ENCODE peak calls at places on chromosomes 5 and 9, in eight cellular contexts. K, Q, X, D, S, V, B and O are unnamed samples.

GRCh38 chr9:86353591-86354047 is 591 bp downstream of the TUT7 start:
- DNase-seq in Q (peak; percentile 43), D (no peak), X (no peak), S (no peak), K (peak; percentile 64), B (peak; percentile 58), V (no peak), O (peak; percentile 55)

GRCh38 chr5:78972654-78973428 is 12.3 kb downstream of the ARSB start:
- DNase-seq in Q (no peak), D (peak; percentile 24), B (peak; percentile 32), X (no peak), V (no peak), K (no peak), S (no peak), O (peak; percentile 21)

GRCh38 chr9:9003184-9003583 is 1203.6 kb upstream of the DMAC1 start:
- DNase-seq in B (peak; percentile 42), V (peak; percentile 57), S (no peak), Q (peak; percentile 48), X (peak; percentile 3), K (no peak), D (peak; percentile 13), O (no peak)

GRCh38 chr5:150104550-150104870 is 18.2 kb upstream of the CSF1R start:
- DNase-seq in V (no peak), Q (no peak), X (no peak), K (no peak), S (no peak), B (no peak), D (no peak), O (no peak)

GRCh38 chr5:4108690-4109089 is 513.1 kb downstream of the IRX1 start:
- DNase-seq in D (no peak), B (no peak), K (no peak), V (no peak), Q (no peak), X (no peak), S (no peak), O (no peak)

GRCh38 chr9:120868676-120869359 is 8.2 kb downstream of the PHF19 start:
- DNase-seq in Q (peak; percentile 99), D (peak; percentile 97), B (peak; percentile 97), X (peak; percentile 98), S (peak; percentile 100), K (peak; percentile 99), V (peak; percentile 100), O (peak; percentile 98)

GRCh38 chr5:43400082-43400481 is 12.1 kb downstream of the CCL28 start:
- DNase-seq in X (no peak), Q (no peak), B (no peak), K (no peak), V (no peak), S (no peak), D (no peak), O (peak; percentile 39)

GRCh38 chr5:72956324-72957140 is 691 bp downstream of the FCHO2 start:
- DNase-seq in S (peak; percentile 89), Q (peak; percentile 53), K (peak; percentile 57), X (peak; percentile 59), V (peak; percentile 76), D (peak; percentile 42), B (peak; percentile 73), O (peak; percentile 77)

GRCh38 chr9:112443200-112443599 is 43.4 kb upstream of the KIAA1958 start:
- DNase-seq in S (no peak), K (peak; percentile 28), Q (peak; percentile 45), B (no peak), X (peak; percentile 23), V (no peak), D (no peak), O (peak; percentile 49)

GRCh38 chr5:138844812-138845513 is 30.2 kb downstream of the LRRTM2 start:
- DNase-seq in B (no peak), V (no peak), D (no peak), X (no peak), K (peak; percentile 82), S (no peak), Q (no peak), O (peak; percentile 92)

GRCh38 chr9:88536951-88537742 is 2.2 kb downstream of the NXNL2 start:
- DNase-seq in X (peak; percentile 29), D (peak; percentile 47), V (no peak), B (no peak), K (no peak), S (peak; percentile 33), Q (no peak), O (no peak)

GRCh38 chr5:170287532-170287931 is 10.0 kb downstream of the LCP2 start:
- DNase-seq in V (no peak), B (no peak), D (peak; percentile 82), S (no peak), X (no peak), Q (no peak), K (no peak), O (no peak)

GRCh38 chr5:122478741-122479459 is 166.9 kb downstream of the SNCAIP start:
- DNase-seq in X (peak; percentile 71), V (no peak), K (peak; percentile 93), S (no peak), D (no peak), B (peak; percentile 55), Q (no peak), O (no peak)

GRCh38 chr9:32554107-32554506 is 1.7 kb upstream of the TOPORS start:
- DNase-seq in S (no peak), K (no peak), Q (no peak), V (no peak), B (no peak), X (no peak), D (no peak), O (peak; percentile 11)

GRCh38 chr5:95846554-95847260 is 24.2 kb upstream of the GLRX start:
- DNase-seq in X (peak; percentile 76), B (peak; percentile 83), S (no peak), K (peak; percentile 91), V (peak; percentile 87), D (peak; percentile 59), Q (peak; percentile 81), O (peak; percentile 83)

GRCh38 chr5:34530637-34531036 is 125.5 kb upstream of the RAI14 start:
- DNase-seq in K (no peak), V (no peak), B (no peak), S (no peak), X (no peak), D (no peak), Q (no peak), O (no peak)

GRCh38 chr5:107415762-107416161 is 255.0 kb downstream of the EFNA5 start:
- DNase-seq in K (no peak), Q (no peak), S (no peak), B (no peak), X (no peak), D (no peak), V (no peak), O (no peak)

GRCh38 chr9:6545017-6545691 is 100.4 kb downstream of the GLDC start:
- DNase-seq in K (no peak), S (no peak), D (no peak), X (peak; percentile 57), Q (no peak), V (no peak), B (no peak), O (no peak)

GRCh38 chr5:71582945-71583584 is 4.1 kb upstream of the MCCC2 start:
- DNase-seq in D (no peak), V (no peak), S (no peak), K (no peak), Q (no peak), B (no peak), X (no peak), O (no peak)

GRCh38 chr5:14131855-14132503 is 11.2 kb upstream of the TRIO start:
- DNase-seq in D (no peak), B (no peak), X (no peak), V (no peak), S (no peak), K (no peak), Q (no peak), O (no peak)

GRCh38 chr5:177362871-177363507 is 5.3 kb downstream of the RGS14 start:
- DNase-seq in S (peak; percentile 89), D (peak; percentile 64), X (peak; percentile 47), B (peak; percentile 82), Q (peak; percentile 87), V (peak; percentile 90), K (peak; percentile 85), O (peak; percentile 70)

GRCh38 chr5:78985407-78986223 is 505 bp upstream of the ARSB start:
- DNase-seq in Q (peak; percentile 63), K (no peak), D (peak; percentile 37), S (peak; percentile 81), V (peak; percentile 45), B (peak; percentile 57), X (peak; percentile 68), O (peak; percentile 75)

GRCh38 chr5:132445930-132446329 is 44.6 kb downstream of the IRF1 start:
- DNase-seq in X (no peak), V (no peak), Q (no peak), B (no peak), S (no peak), D (no peak), K (peak; percentile 82), O (no peak)
- H3K27ac ChIP-seq in X (no peak overlapping the region), V (no peak overlapping the region), Q (no peak overlapping the region), B (peak overlapping the region; percentile 12), S (peak overlapping the region; percentile 54), D (peak overlapping the region; percentile 36), K (peak overlapping the region; percentile 80), O (peak overlapping the region; percentile 48)

GRCh38 chr5:100900796-100901731 is 2.0 kb downstream of the ST8SIA4 start:
- DNase-seq in D (no peak), B (peak; percentile 70), Q (peak; percentile 88), K (peak; percentile 47), V (peak; percentile 91), S (peak; percentile 97), X (peak; percentile 65), O (peak; percentile 74)
- H3K27ac ChIP-seq in D (no peak overlapping the region), B (peak overlapping the region; percentile 14), Q (no peak overlapping the region), K (no peak overlapping the region), V (peak overlapping the region; percentile 81), S (peak overlapping the region; percentile 94), X (peak overlapping the region; percentile 79), O (no peak overlapping the region)

DNA sequence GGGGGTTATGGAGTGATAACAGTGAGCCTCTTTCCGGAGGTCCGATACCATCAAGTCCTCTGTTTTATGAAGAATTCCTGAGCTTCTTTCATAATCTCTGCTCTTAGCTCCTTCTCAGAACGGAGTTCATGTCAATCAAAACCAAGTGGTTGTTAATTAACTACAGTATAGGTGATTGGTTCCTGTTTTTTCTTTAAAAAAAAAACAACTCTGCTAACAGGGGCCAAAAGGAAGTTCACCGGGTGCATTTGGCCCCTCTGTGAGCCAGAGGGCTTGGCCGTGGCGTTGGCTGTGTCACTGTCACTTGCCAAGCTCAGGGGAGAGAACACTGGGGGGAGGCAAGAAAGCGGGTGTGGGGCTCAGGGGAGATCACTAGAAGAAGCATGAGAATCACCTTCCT is 4.0 kb downstream of the GFI1B start:
- DNase-seq in S (no peak), D (no peak), K (no peak), V (no peak), X (no peak), B (no peak), Q (no peak), O (no peak)
- H3K27ac ChIP-seq in S (no peak overlapping the region), D (no peak overlapping the region), K (no peak overlapping the region), V (no peak overlapping the region), X (no peak overlapping the region), B (peak overlapping the region; percentile 17), Q (no peak overlapping the region), O (no peak overlapping the region)

DNA sequence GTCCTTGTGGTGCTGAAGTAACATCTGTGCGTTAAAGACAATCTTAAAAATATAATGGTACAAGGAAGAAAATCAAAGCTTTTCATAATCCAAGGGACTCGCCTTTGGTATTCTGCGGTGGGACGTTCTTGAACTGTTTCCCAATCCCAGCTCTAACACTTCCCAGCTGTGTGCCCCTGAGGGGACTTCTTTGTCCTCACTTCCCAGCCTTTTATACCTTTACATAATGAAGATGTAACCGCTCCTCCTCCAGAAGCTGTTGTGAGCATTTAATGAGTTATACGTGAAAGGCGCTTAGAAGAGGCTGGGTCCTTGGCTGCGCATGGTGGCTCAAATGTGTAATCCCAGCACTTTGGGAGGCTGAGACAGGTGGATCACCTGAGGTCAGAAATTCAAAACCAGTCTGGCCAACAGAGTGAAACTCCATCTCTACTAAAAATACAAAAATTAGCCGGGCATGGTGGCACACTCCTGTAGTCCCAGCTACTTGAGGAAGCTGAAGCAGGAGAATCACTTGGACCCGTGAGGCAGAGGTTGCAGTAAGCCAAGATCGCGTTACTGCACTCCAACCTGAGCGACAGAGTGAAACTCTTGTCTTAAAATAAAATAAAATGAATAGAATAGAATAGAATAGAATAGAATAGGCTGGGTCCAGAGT is 16.8 kb downstream of the STK10 start:
- DNase-seq in X (no peak), D (no peak), K (no peak), B (no peak), S (no peak), V (no peak), Q (no peak), O (no peak)
- H3K27ac ChIP-seq in X (no peak overlapping the region), D (no peak overlapping the region), K (no peak overlapping the region), B (no peak overlapping the region), S (no peak overlapping the region), V (no peak overlapping the region), Q (no peak overlapping the region), O (no peak overlapping the region)